ENCODE peak calls at places on chromosomes 3 and 15, in seven cellular contexts. W, P, E, I, Y, Z and G are unnamed samples. For H3K9me3, the result is how much of the 10 kb centered on the place peaks cover.

GRCh38 chr3:37666618-37667017 is 195.1 kb upstream of the CTDSPL start:
- DNase-seq in W (no peak), P (no peak), E (no peak), I (no peak), Y (no peak), Z (no peak), G (no peak)

GRCh38 chr3:135927170-135927569 is 38.4 kb upstream of the PPP2R3A start:
- DNase-seq in W (no peak), P (no peak), E (no peak), I (no peak), Y (peak), Z (no peak), G (no peak)

GRCh38 chr3:196667056-196667844 is 27.8 kb downstream of the NRROS start:
- DNase-seq in W (no peak), P (no peak), E (no peak), I (no peak), Y (no peak), Z (no peak), G (no peak)

GRCh38 chr3:70833510-70833835 is 521.0 kb upstream of the MDFIC2 start:
- DNase-seq in W (no peak), P (no peak), E (no peak), I (no peak), Y (no peak), Z (no peak), G (no peak)

GRCh38 chr3:139617656-139618268 is 60.0 kb downstream of the NMNAT3 start:
- DNase-seq in W (no peak), P (no peak), E (no peak), I (no peak), Y (no peak), Z (no peak), G (no peak)

GRCh38 chr3:72597756-72598195 is 250.5 kb downstream of the SHQ1 start:
- DNase-seq in W (no peak), P (no peak), E (no peak), I (no peak), Y (peak), Z (no peak), G (peak)

GRCh38 chr3:32249184-32249782 is 10.8 kb downstream of the CMTM8 start:
- DNase-seq in W (no peak), P (no peak), E (no peak), I (no peak), Y (no peak), Z (no peak), G (no peak)

GRCh38 chr3:81463761-81464160 is 297.7 kb downstream of the GBE1 start:
- DNase-seq in W (no peak), P (no peak), E (no peak), I (no peak), Y (no peak), Z (no peak), G (no peak)

GRCh38 chr3:134609821-134610454 is 40.9 kb downstream of the KY start:
- DNase-seq in W (no peak), P (no peak), E (no peak), I (no peak), Y (no peak), Z (no peak), G (no peak)

GRCh38 chr3:15612001-15612400 is 10.5 kb downstream of the BTD start:
- DNase-seq in W (no peak), P (no peak), E (no peak), I (no peak), Y (no peak), Z (no peak), G (no peak)

GRCh38 chr15:87268675-87269074 is 987.9 kb downstream of the NTRK3 start:
- DNase-seq in W (no peak), P (no peak), E (no peak), I (no peak), Y (no peak), Z (no peak), G (no peak)
- H3K9me3 ChIP-seq in W (under half), P (under half), E (under half), I (under half), Y (under half), Z (under half), G (under half)

DNA sequence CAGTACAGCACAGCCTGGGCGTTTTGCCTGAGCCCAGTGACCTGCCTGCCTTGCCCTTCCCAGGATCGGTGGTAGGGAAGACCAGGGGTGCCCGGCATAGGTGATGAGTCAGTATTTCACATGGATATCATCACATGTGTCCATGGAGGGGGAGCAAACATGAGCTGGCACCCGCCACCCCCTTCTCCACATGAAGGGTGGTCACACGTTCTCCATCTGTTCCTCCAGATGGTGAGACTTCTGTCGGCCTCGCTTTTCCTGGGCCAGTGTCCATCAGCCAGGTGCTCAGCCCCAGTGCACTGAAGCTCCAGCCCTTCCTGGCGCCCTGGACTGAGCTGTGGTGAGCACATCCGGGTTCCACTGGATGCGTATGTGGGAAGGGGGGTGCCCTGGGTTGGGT is 208.4 kb downstream of the UBE3A start:
- DNase-seq in W (no peak), P (no peak), E (no peak), I (no peak), Y (no peak), Z (no peak), G (no peak)
- H3K9me3 ChIP-seq in W (under half), P (under half), E (under half), I (under half), Y (under half), Z (under half), G (under half)

DNA sequence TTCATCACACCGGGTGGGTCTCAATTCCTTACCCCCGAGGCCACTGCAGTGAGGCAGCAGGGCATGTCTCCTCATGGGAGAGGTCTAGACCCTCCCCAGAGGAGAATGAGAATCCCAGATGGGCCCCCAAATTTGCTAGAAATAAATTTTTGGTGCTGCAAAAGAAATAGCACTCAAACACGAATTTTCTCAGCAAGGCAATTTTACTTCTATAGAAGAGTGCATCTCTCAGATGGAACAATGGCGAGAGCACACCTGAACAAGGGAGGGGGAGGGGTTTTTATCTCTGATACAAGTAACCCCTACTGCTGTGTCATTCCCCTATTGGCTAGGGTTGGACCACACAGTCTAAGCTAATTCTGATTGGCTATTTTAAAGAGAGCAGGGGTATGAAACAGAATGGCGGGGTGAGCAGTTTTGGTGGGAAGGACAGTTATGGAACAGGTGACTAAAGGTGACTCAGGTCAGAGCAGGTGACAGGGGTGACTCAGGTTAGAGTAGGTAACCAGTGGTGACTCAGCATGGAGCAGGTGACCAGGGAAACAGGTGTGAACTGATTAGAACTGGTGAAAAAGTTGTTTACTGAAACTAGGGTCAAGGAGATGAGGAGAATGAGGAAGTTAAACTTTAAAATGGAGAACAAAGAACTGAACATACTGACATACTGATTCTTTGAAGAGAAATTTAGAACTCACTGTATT is 93.0 kb upstream of the WNT7A start:
- DNase-seq in W (no peak), P (no peak), E (no peak), I (no peak), Y (no peak), Z (peak), G (no peak)
- H3K9me3 ChIP-seq in W (under half), P (under half), E (under half), I (under half), Y (under half), Z (under half), G (under half)

DNA sequence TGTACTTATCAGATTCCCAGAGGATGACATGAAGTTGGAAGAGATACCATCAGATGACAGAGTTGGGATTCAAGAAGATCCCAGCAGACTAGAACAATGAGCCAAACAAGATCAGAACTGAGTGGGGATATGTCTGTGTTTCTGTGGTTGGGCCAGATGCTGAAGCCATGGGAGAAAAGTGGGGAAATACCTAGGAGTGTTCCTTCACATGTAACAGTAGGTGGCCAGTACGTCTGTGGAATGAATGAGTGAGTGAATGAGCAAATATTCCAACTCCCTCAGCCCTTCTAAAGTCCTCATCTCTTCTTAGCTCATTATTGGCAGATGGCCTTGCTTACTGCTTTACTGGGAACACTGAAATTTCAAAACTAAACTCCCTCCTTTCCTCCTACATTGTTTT is 32.2 kb upstream of the GREM1 start:
- DNase-seq in W (no peak), P (no peak), E (no peak), I (no peak), Y (no peak), Z (no peak), G (no peak)
- H3K9me3 ChIP-seq in W (under half), P (under half), E (under half), I (under half), Y (under half), Z (under half), G (under half)

DNA sequence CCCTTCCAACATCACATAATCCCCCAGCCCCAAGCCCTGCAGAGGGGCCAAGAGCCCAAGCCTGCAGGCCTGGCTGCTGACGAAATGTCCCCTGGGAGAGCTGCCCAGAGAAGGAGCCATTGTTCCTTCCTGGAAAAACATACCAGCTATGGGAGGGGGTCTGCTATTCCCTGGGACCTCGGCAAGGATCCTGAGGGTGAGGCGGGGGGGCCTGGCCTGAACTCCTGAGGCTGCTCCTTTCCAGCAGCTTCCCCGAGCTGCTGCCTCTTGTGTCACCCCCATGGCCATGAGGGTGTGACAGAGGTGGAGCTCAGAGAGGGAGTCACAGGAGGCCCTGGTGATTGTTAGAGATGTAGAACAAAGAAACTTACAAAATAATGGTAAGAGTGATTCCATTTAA is 12.9 kb downstream of the LOXL1 start:
- DNase-seq in W (no peak), P (no peak), E (no peak), I (peak), Y (no peak), Z (no peak), G (peak)
- H3K9me3 ChIP-seq in W (under half), P (under half), E (under half), I (under half), Y (under half), Z (under half), G (under half)

GRCh38 chr15:44836094-44836493 is 99.8 kb downstream of the TRIM69 start:
- DNase-seq in W (no peak), P (no peak), E (no peak), I (no peak), Y (no peak), Z (no peak), G (no peak)
- H3K9me3 ChIP-seq in W (under half), P (under half), E (under half), I (under half), Y (under half), Z (under half), G (under half)

GRCh38 chr15:27574541-27575054 is 524.5 kb downstream of the OCA2 start:
- DNase-seq in W (no peak), P (no peak), E (no peak), I (no peak), Y (no peak), Z (no peak), G (no peak)

GRCh38 chr15:27582741-27583400 is 516.2 kb downstream of the OCA2 start:
- DNase-seq in W (no peak), P (no peak), E (no peak), I (no peak), Y (no peak), Z (no peak), G (no peak)

GRCh38 chr15:27573800-27574485 is 525.2 kb downstream of the OCA2 start:
- DNase-seq in W (no peak), P (peak), E (no peak), I (no peak), Y (peak), Z (no peak), G (no peak)

GRCh38 chr15:27576576-27576975 is 522.5 kb downstream of the OCA2 start:
- DNase-seq in W (no peak), P (no peak), E (no peak), I (no peak), Y (no peak), Z (no peak), G (no peak)

DNA sequence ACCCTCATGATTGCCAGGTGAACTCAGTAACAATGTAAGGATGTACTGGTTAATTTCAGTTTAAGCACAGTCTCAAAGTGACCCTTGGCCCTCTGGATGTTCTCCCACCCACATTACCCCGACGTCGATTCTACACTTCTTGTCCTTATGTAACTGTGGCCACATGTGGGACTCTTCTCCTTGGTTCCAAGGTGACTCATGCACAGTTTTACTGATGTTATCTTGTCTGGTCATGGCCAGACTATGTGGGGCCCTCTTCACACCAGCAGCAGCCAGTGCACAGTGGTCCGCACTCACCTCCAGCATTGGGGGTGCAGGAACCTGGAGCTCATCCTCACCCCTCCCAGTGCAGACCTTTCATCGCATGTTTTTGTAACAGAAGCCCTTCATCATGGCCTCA is 519.4 kb downstream of the OCA2 start:
- DNase-seq in W (no peak), P (no peak), E (no peak), I (no peak), Y (no peak), Z (no peak), G (no peak)
- H3K9me3 ChIP-seq in W (under half), P (under half), E (under half), I (under half), Y (under half), Z (under half), G (under half)

GRCh38 chr3:44642337-44642736 is 6.2 kb upstream of the ZNF35 start:
- DNase-seq in W (no peak), P (no peak), E (no peak), I (no peak), Y (no peak), Z (no peak), G (no peak)

GRCh38 chr3:44648564-44649229 is at the start of gene ZNF35:
- DNase-seq in W (peak), P (peak), E (peak), I (peak), Y (peak), Z (peak), G (peak)

GRCh38 chr3:44647771-44648170 is 761 bp upstream of the ZNF35 start:
- DNase-seq in W (no peak), P (no peak), E (no peak), I (no peak), Y (no peak), Z (no peak), G (no peak)

GRCh38 chr3:44643024-44643423 is 5.5 kb upstream of the ZNF35 start:
- DNase-seq in W (no peak), P (no peak), E (no peak), I (no peak), Y (no peak), Z (no peak), G (no peak)
- H3K9me3 ChIP-seq in W (under half), P (under half), E (under half), I (under half), Y (under half), Z (under half), G (under half)

DNA sequence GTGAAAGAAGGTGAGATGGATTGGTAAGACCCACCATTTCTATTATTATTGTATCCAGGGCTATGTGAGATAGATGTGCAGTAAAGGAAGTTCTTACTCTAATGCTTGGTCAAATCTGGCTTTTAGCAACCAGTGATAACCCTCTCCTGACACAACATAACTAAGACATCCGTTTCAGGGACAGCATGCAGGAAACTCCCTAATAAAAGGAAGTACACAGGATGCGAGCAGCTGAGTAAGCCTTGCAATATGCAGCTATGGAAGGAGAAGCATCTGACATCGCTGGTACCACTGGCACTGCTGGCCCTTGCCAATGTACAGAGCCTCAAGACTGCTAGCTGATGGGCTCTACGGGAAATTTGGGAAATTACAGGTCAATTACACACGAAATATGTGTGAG is 662.3 kb downstream of the NR2F2 start:
- DNase-seq in W (no peak), P (no peak), E (no peak), I (no peak), Y (no peak), Z (no peak), G (no peak)
- H3K9me3 ChIP-seq in W (under half), P (under half), E (under half), I (under half), Y (under half), Z (under half), G (under half)

DNA sequence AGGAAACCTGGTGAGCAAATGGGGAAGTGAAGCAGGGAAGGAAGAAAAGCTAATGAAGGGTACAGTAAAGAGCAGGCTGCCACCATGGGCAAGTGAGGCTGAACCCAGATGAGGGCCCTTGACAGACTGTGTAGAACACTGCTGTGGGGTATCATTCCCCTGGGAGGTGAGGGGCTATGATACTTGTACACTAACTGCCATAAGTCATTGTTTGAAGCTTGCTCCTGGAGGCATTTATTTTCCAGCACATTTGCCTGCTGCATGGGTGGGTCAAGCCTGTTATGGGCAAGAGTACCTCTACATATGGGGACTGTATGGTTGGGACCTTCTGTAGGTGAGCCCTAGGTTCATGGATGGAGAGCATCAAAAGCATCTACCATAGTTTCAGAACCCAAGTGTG is 57.4 kb downstream of the POMGNT2 start:
- DNase-seq in W (peak), P (no peak), E (no peak), I (no peak), Y (no peak), Z (no peak), G (no peak)
- H3K9me3 ChIP-seq in W (under half), P (under half), E (under half), I (under half), Y (under half), Z (under half), G (under half)